ENCODE peak calls at places on chromosome 16, in five cellular contexts. O, J, M, D and S are unnamed samples.
A peak's percentile ranks its signal among the peaks of the same experiment; 100 is the strongest.

GRCh38 chr16:22694887-22695382 is 119.0 kb upstream of the HS3ST2 start:
- DNase-seq in O (peak; percentile 48), J (no peak), M (no peak), D (no peak), S (no peak)

GRCh38 chr16:1533443-1533951 is at the start of gene TMEM204:
- DNase-seq in J (peak; percentile 37), M (peak; percentile 79), D (peak; percentile 39), O (peak; percentile 41), S (peak; percentile 56)

GRCh38 chr16:53043986-53044571 is 8.6 kb downstream of the CHD9NB start:
- DNase-seq in J (no peak), D (no peak), O (no peak), M (no peak), S (no peak)

GRCh38 chr16:80666378-80667257 is 125.8 kb downstream of the DYNLRB2 start:
- DNase-seq in O (no peak), M (no peak), J (no peak), D (no peak), S (no peak)

GRCh38 chr16:21565816-21566669 is 33.3 kb upstream of the METTL9 start:
- DNase-seq in D (no peak), J (no peak), O (no peak), M (no peak), S (no peak)

GRCh38 chr16:89859809-89860075 is 13.7 kb upstream of the TCF25 start:
- DNase-seq in J (no peak), O (no peak), D (no peak), M (no peak), S (no peak)

GRCh38 chr16:53530046-53530445 is 27.0 kb upstream of the AKTIP start:
- DNase-seq in D (no peak), O (no peak), J (no peak), M (no peak), S (no peak)

GRCh38 chr16:8849411-8850011 is 19.3 kb downstream of the CARHSP1 start:
- DNase-seq in M (no peak), O (peak; percentile 40), J (no peak), D (no peak), S (no peak)

GRCh38 chr16:85392756-85393673 is 220.1 kb upstream of the GSE1 start:
- DNase-seq in O (no peak), M (peak; percentile 10), J (no peak), D (no peak), S (no peak)

GRCh38 chr16:84175351-84176081 is 11.3 kb downstream of the TAF1C start:
- DNase-seq in O (no peak), J (peak; percentile 57), M (peak; percentile 73), D (peak; percentile 62), S (no peak)

GRCh38 chr16:80924372-80924978 is 82.2 kb downstream of the CMC2 start:
- DNase-seq in D (peak; percentile 69), M (peak; percentile 29), J (peak; percentile 57), O (no peak), S (no peak)

GRCh38 chr16:15960124-15960971 is 10.9 kb downstream of the ABCC1 start:
- DNase-seq in D (no peak), J (no peak), O (no peak), M (no peak), S (no peak)

GRCh38 chr16:17224859-17225258 is 245.9 kb downstream of the XYLT1 start:
- DNase-seq in O (peak; percentile 86), J (peak; percentile 4), D (peak; percentile 23), M (no peak), S (no peak)

GRCh38 chr16:10992797-10993196 is 48.4 kb downstream of the CLEC16A start:
- DNase-seq in O (peak; percentile 59), D (peak; percentile 65), M (no peak), J (peak; percentile 60), S (no peak)

GRCh38 chr16:75254359-75254837 is 3.0 kb upstream of the BCAR1 start:
- DNase-seq in D (no peak), O (peak; percentile 56), M (no peak), J (no peak), S (no peak)

GRCh38 chr16:22624038-22624656 is 113.5 kb downstream of the NPIPB5 start:
- DNase-seq in J (no peak), D (no peak), O (no peak), M (peak; percentile 28), S (no peak)